ENCODE peak calls at places on chromosomes 13 and 19, in four cellular contexts. One of them, this sample, is unnamed.

GRCh38 chr19:10100163-10100785 is 2.2 kb downstream of the ANGPTL6 start:
- DNase-seq in upper lobe of left lung: no peak
- DNase-seq in IMR-90: no peak
- DNase-seq in A549: no peak
- DNase-seq in this sample: no peak

GRCh38 chr19:16584825-16585801 is 12.9 kb upstream of the SLC35E1 start:
- DNase-seq in upper lobe of left lung: no peak
- DNase-seq in IMR-90: no peak
- DNase-seq in A549: no peak
- DNase-seq in this sample: no peak

GRCh38 chr19:31378404-31378803 is 29.2 kb upstream of the TSHZ3 start:
- DNase-seq in upper lobe of left lung: no peak
- DNase-seq in IMR-90: peak; percentile 95
- DNase-seq in A549: peak; percentile 18
- DNase-seq in this sample: peak; percentile 44

GRCh38 chr19:18514800-18515682 is 6.8 kb downstream of the ELL start:
- DNase-seq in upper lobe of left lung: no peak
- DNase-seq in IMR-90: peak; percentile 67
- DNase-seq in A549: peak; percentile 64
- DNase-seq in this sample: peak; percentile 47

GRCh38 chr13:37375724-37376123 is 222.8 kb downstream of the POSTN start:
- DNase-seq in upper lobe of left lung: no peak
- DNase-seq in IMR-90: peak; percentile 46
- DNase-seq in A549: no peak
- DNase-seq in this sample: no peak

GRCh38 chr19:10729406-10729805 is 11.5 kb downstream of the DNM2 start:
- DNase-seq in upper lobe of left lung: no peak
- DNase-seq in IMR-90: no peak
- DNase-seq in A549: no peak
- DNase-seq in this sample: no peak

GRCh38 chr19:56639217-56639616 is 3.7 kb upstream of the SMIM17 start:
- DNase-seq in upper lobe of left lung: no peak
- DNase-seq in IMR-90: peak; percentile 3
- DNase-seq in A549: no peak
- DNase-seq in this sample: no peak

GRCh38 chr13:88623150-88623549 is 952.0 kb downstream of the SLITRK5 start:
- DNase-seq in upper lobe of left lung: no peak
- DNase-seq in IMR-90: no peak
- DNase-seq in A549: no peak
- DNase-seq in this sample: no peak

GRCh38 chr19:55678121-55678671 is 3.2 kb downstream of the EPN1 start:
- DNase-seq in upper lobe of left lung: peak; percentile 78
- DNase-seq in IMR-90: no peak
- DNase-seq in A549: no peak
- DNase-seq in this sample: no peak

GRCh38 chr13:41942462-41943094 is 18.3 kb downstream of the VWA8 start:
- DNase-seq in upper lobe of left lung: no peak
- DNase-seq in IMR-90: peak; percentile 74
- DNase-seq in A549: peak; percentile 55
- DNase-seq in this sample: no peak

GRCh38 chr19:38524994-38525634 is 91.6 kb downstream of the RYR1 start:
- DNase-seq in upper lobe of left lung: peak; percentile 69
- DNase-seq in IMR-90: no peak
- DNase-seq in A549: no peak
- DNase-seq in this sample: no peak

GRCh38 chr13:30141773-30142501 is 165.4 kb downstream of the KATNAL1 start:
- DNase-seq in upper lobe of left lung: no peak
- DNase-seq in IMR-90: no peak
- DNase-seq in A549: no peak
- DNase-seq in this sample: no peak

GRCh38 chr13:81872581-81872980 is 1531.7 kb upstream of the SPRY2 start:
- DNase-seq in upper lobe of left lung: no peak
- DNase-seq in IMR-90: no peak
- DNase-seq in A549: peak; percentile 14
- DNase-seq in this sample: no peak

GRCh38 chr13:99436013-99436412 is 65.3 kb upstream of the TM9SF2 start:
- DNase-seq in upper lobe of left lung: no peak
- DNase-seq in IMR-90: no peak
- DNase-seq in A549: no peak
- DNase-seq in this sample: no peak

GRCh38 chr19:28397311-28397710 is 815.6 kb downstream of the UQCRFS1 start:
- DNase-seq in upper lobe of left lung: no peak
- DNase-seq in IMR-90: no peak
- DNase-seq in A549: no peak
- DNase-seq in this sample: no peak

GRCh38 chr19:13355356-13355755 is 150.9 kb downstream of the CACNA1A start:
- DNase-seq in upper lobe of left lung: no peak
- DNase-seq in IMR-90: no peak
- DNase-seq in A549: no peak
- DNase-seq in this sample: no peak

GRCh38 chr13:89796196-89796595 is 1551.3 kb upstream of the MIR17HG start:
- DNase-seq in upper lobe of left lung: no peak
- DNase-seq in IMR-90: no peak
- DNase-seq in A549: no peak
- DNase-seq in this sample: no peak

GRCh38 chr13:31073859-31074718 is 87.6 kb downstream of the HSPH1 start:
- DNase-seq in upper lobe of left lung: no peak
- DNase-seq in IMR-90: peak; percentile 69
- DNase-seq in A549: no peak
- DNase-seq in this sample: no peak

GRCh38 chr19:10660346-10660745 is 6.2 kb downstream of the ILF3 start:
- DNase-seq in upper lobe of left lung: no peak
- DNase-seq in IMR-90: no peak
- DNase-seq in A549: no peak
- DNase-seq in this sample: no peak

GRCh38 chr19:912181-913079 is 589 bp downstream of the R3HDM4 start:
- DNase-seq in upper lobe of left lung: peak; percentile 86
- DNase-seq in IMR-90: no peak
- DNase-seq in A549: no peak
- DNase-seq in this sample: no peak

GRCh38 chr19:34667349-34668076 is 9.4 kb downstream of the SCGB2B2 start:
- DNase-seq in upper lobe of left lung: peak; percentile 76
- DNase-seq in IMR-90: peak; percentile 27
- DNase-seq in A549: no peak
- DNase-seq in this sample: no peak

GRCh38 chr13:47623862-47624261 is 377.2 kb downstream of the SUCLA2 start:
- DNase-seq in upper lobe of left lung: no peak
- DNase-seq in IMR-90: no peak
- DNase-seq in A549: no peak
- DNase-seq in this sample: no peak

GRCh38 chr19:48487944-48488343 is 18.8 kb downstream of the CYTH2 start:
- DNase-seq in upper lobe of left lung: no peak
- DNase-seq in IMR-90: peak; percentile 70
- DNase-seq in A549: peak; percentile 88
- DNase-seq in this sample: peak; percentile 88

GRCh38 chr19:6613711-6614110 is 22.8 kb upstream of the CD70 start:
- DNase-seq in upper lobe of left lung: no peak
- DNase-seq in IMR-90: no peak
- DNase-seq in A549: no peak
- DNase-seq in this sample: no peak

GRCh38 chr13:111493468-111493867 is 173.0 kb downstream of the TEX29 start:
- DNase-seq in upper lobe of left lung: no peak
- DNase-seq in IMR-90: no peak
- DNase-seq in A549: no peak
- DNase-seq in this sample: no peak

GRCh38 chr19:1618157-1619093 is 13.2 kb upstream of the UQCR11 start:
- DNase-seq in upper lobe of left lung: peak; percentile 77
- DNase-seq in IMR-90: no peak
- DNase-seq in A549: peak; percentile 62
- DNase-seq in this sample: peak; percentile 61

GRCh38 chr13:65677906-65678305 is 1552.2 kb downstream of the PCDH9 start:
- DNase-seq in upper lobe of left lung: no peak
- DNase-seq in IMR-90: peak; percentile 5
- DNase-seq in A549: no peak
- DNase-seq in this sample: no peak

GRCh38 chr13:57673197-57673596 is 41.7 kb downstream of the PCDH17 start:
- DNase-seq in upper lobe of left lung: no peak
- DNase-seq in IMR-90: no peak
- DNase-seq in A549: no peak
- DNase-seq in this sample: no peak

GRCh38 chr13:105452895-105453294 is 1082.6 kb downstream of the EFNB2 start:
- DNase-seq in upper lobe of left lung: no peak
- DNase-seq in IMR-90: no peak
- DNase-seq in A549: peak; percentile 21
- DNase-seq in this sample: no peak

GRCh38 chr13:97537110-97537509 is 103.1 kb downstream of the RAP2A start:
- DNase-seq in upper lobe of left lung: no peak
- DNase-seq in IMR-90: no peak
- DNase-seq in A549: no peak
- DNase-seq in this sample: no peak

GRCh38 chr13:76799696-76800095 is 86.5 kb downstream of the KCTD12 start:
- DNase-seq in upper lobe of left lung: no peak
- DNase-seq in IMR-90: no peak
- DNase-seq in A549: no peak
- DNase-seq in this sample: no peak

GRCh38 chr19:45682908-45683307 is 8.8 kb downstream of the SNRPD2 start:
- DNase-seq in upper lobe of left lung: no peak
- DNase-seq in IMR-90: no peak
- DNase-seq in A549: no peak
- DNase-seq in this sample: no peak

GRCh38 chr19:45677351-45678230 is 9.6 kb downstream of the GIPR start:
- DNase-seq in upper lobe of left lung: peak; percentile 97
- DNase-seq in IMR-90: peak; percentile 62
- DNase-seq in A549: peak; percentile 97
- DNase-seq in this sample: no peak

GRCh38 chr19:45682117-45682516 is 9.6 kb downstream of the SNRPD2 start:
- DNase-seq in upper lobe of left lung: no peak
- DNase-seq in IMR-90: no peak
- DNase-seq in A549: no peak
- DNase-seq in this sample: no peak

GRCh38 chr19:45676851-45677263 is 8.8 kb downstream of the GIPR start:
- DNase-seq in upper lobe of left lung: no peak
- DNase-seq in IMR-90: no peak
- DNase-seq in A549: no peak
- DNase-seq in this sample: no peak

DNA sequence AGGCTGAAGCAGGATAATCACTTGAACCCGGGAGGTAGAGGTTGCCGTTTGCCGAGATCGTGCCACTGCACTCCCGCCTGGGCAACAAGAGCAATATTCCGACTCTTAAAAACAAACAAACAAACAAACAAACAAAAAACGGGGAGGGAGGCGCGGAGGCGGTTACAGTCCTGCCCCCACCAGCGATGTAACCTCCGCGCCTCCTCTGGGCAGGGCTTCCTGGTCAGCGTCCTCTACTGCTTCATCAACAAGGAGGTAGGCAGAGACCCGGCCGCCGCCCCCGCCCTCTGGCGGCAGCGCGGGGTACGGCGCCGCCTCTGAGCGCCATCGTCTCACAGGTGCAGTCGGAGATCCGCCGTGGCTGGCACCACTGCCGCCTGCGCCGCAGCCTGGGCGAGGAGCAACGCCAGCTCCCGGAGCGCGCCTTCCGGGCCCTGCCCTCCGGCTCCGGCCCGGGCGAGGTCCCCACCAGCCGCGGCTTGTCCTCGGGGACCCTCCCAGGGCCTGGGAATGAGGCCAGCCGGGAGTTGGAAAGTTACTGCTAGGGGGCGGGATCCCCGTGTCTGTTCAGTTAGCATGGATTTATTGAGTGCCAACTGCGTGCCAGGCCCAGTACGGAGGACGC is 10.2 kb downstream of the SNRPD2 start:
- DNase-seq in upper lobe of left lung: peak; percentile 98
- DNase-seq in IMR-90: peak; percentile 69
- DNase-seq in A549: peak; percentile 92
- DNase-seq in this sample: peak; percentile 84
- TF ChIP-seq POLR2A in upper lobe of left lung: peak; percentile 51
- TF ChIP-seq POLR2A in IMR-90: no peak
- TF ChIP-seq POLR2A in A549: no peak
- TF ChIP-seq POLR2A in this sample: no peak

GRCh38 chr19:54448774-54449700 is at the start of gene LENG8:
- DNase-seq in upper lobe of left lung: peak; percentile 99
- DNase-seq in IMR-90: peak; percentile 99
- DNase-seq in A549: peak; percentile 100
- DNase-seq in this sample: peak; percentile 99
- TF ChIP-seq POLR2A in upper lobe of left lung: peak; percentile 99
- TF ChIP-seq POLR2A in IMR-90: peak; percentile 96
- TF ChIP-seq POLR2A in A549: peak; percentile 97
- TF ChIP-seq POLR2A in this sample: peak; percentile 97

GRCh38 chr13:38415233-38415632 is 65.6 kb downstream of the UFM1 start:
- DNase-seq in upper lobe of left lung: no peak
- DNase-seq in IMR-90: no peak
- DNase-seq in A549: no peak
- DNase-seq in this sample: no peak
- TF ChIP-seq POLR2A in upper lobe of left lung: no peak
- TF ChIP-seq POLR2A in IMR-90: no peak
- TF ChIP-seq POLR2A in A549: no peak
- TF ChIP-seq POLR2A in this sample: no peak

DNA sequence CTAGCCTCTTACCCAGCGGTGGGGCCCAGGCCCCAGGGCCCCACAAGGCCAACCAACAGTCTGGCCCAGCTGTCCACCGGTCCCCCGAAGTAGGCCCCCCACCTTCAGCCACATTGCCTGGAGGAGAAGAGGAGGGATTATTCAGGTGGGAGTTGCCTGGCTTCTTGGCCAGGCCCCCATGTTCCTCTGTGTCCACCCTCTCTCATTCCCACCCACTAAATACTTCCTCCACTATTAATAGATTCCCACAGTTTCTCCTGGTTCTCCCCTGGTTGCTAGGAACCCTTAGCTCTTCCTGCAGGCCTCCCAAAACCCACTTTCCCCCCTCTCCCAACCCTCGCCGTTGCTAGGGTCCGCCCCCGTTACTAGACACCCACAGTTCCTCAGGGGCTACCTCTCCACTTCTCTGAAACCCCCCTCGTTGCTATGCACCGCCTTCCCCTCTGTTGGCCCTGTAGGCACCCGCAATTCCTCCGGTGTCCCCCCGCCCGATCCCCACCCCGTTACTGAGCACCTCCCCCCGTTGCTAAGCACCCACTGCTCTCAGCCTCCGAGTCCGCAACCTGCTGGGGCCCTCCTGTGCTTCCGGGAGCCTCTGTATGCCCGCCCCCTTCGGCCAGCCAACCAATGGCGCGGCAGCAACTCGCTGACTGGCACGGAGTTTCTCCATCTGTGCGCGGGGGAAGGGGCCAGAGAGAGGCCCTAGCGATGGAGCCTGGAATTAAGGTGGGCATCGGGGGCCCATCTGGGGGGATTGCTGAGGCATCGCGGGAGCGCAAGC is 2.0 kb downstream of the COQ8B start:
- DNase-seq in upper lobe of left lung: peak; percentile 99
- DNase-seq in IMR-90: peak; percentile 89
- DNase-seq in A549: peak; percentile 97
- DNase-seq in this sample: peak; percentile 96
- TF ChIP-seq POLR2A in upper lobe of left lung: peak; percentile 27
- TF ChIP-seq POLR2A in IMR-90: no peak
- TF ChIP-seq POLR2A in A549: peak; percentile 41
- TF ChIP-seq POLR2A in this sample: peak; percentile 23

This sample was measured in H54.